ENCODE peak calls at places on chromosomes 1 and 21, in four cellular contexts. C is suprapubic skin, H is OCI-LY7, G is H1. X is an unnamed sample. For H3K9me3 and H3K36me3, the result is how much of the 10 kb centered on the place peaks cover.

GRCh38 chr1:180837025-180837424 is 75.7 kb upstream of the KIAA1614 start:
- DNase-seq in C (no peak), H (no peak), G (no peak), X (peak)

GRCh38 chr1:6822530-6823359 is 37.5 kb downstream of the CAMTA1 start:
- DNase-seq in C (no peak), H (no peak), G (no peak), X (no peak)

GRCh38 chr1:46442317-46443161 is 47.1 kb upstream of the DMBX1 start:
- DNase-seq in C (peak), H (peak), G (peak), X (peak)

GRCh38 chr21:18204931-18205330 is 39.7 kb upstream of the CHODL start:
- DNase-seq in C (no peak), H (no peak), G (no peak), X (no peak)

GRCh38 chr21:44653123-44653522 is 1.3 kb downstream of the KRTAP12-4 start:
- DNase-seq in C (no peak), H (peak), G (no peak), X (no peak)

GRCh38 chr1:193077991-193078390 is 18.6 kb downstream of the RO60 start:
- DNase-seq in C (no peak), H (no peak), G (no peak), X (no peak)

GRCh38 chr21:33618407-33618806 is 23.1 kb downstream of the CRYZL1 start:
- DNase-seq in C (no peak), H (no peak), G (no peak), X (no peak)

GRCh38 chr1:223711173-223711572 is 1.2 kb upstream of the CAPN2 start:
- DNase-seq in C (no peak), H (no peak), G (no peak), X (no peak)

GRCh38 chr21:46619846-46620245 is 15.0 kb upstream of the S100B start:
- DNase-seq in C (no peak), H (no peak), G (no peak), X (no peak)

GRCh38 chr1:178371236-178371635 is 125.5 kb downstream of the CLEC20A start:
- DNase-seq in C (no peak), H (no peak), G (no peak), X (no peak)

GRCh38 chr21:15943009-15943666 is 213.4 kb downstream of the USP25 start:
- DNase-seq in C (no peak), H (no peak), G (no peak), X (no peak)

GRCh38 chr1:167262820-167263219 is 42.1 kb downstream of the POU2F1 start:
- DNase-seq in C (no peak), H (no peak), G (no peak), X (no peak)

GRCh38 chr21:26011292-26011940 is 159.2 kb downstream of the APP start:
- DNase-seq in C (no peak), H (no peak), G (no peak), X (no peak)

GRCh38 chr1:23400324-23401110 is 24.0 kb downstream of the TCEA3 start:
- DNase-seq in C (no peak), H (no peak), G (no peak), X (no peak)

GRCh38 chr1:70966018-70966638 is 81.5 kb downstream of the PTGER3 start:
- DNase-seq in C (no peak), H (peak), G (no peak), X (no peak)

GRCh38 chr21:42379425-42380215 is 13.3 kb upstream of the TFF1 start:
- DNase-seq in C (no peak), H (peak), G (no peak), X (no peak)

GRCh38 chr1:94326329-94326728 is 88.9 kb upstream of the ARHGAP29 start:
- DNase-seq in C (no peak), H (no peak), G (no peak), X (no peak)

GRCh38 chr21:33761104-33762036 is 119.1 kb downstream of the ITSN1 start:
- DNase-seq in C (no peak), H (no peak), G (no peak), X (no peak)

GRCh38 chr1:229905031-229905545 is 161.9 kb upstream of the GALNT2 start:
- DNase-seq in C (no peak), H (no peak), G (no peak), X (no peak)

GRCh38 chr21:45887788-45888187 is 93.8 kb upstream of the COL6A1 start:
- DNase-seq in C (no peak), H (no peak), G (no peak), X (peak)

GRCh38 chr1:230794871-230795645 is 47.9 kb downstream of the CAPN9 start:
- DNase-seq in C (no peak), H (no peak), G (no peak), X (no peak)

GRCh38 chr1:212752256-212752933 is 39.2 kb downstream of the NSL1 start:
- DNase-seq in C (no peak), H (peak), G (no peak), X (no peak)

GRCh38 chr21:41837756-41838297 is 41.3 kb downstream of the PRDM15 start:
- DNase-seq in C (no peak), H (peak), G (no peak), X (no peak)

GRCh38 chr1:81949421-81949820 is 148.7 kb downstream of the ADGRL2 start:
- DNase-seq in C (no peak), H (no peak), G (no peak), X (no peak)

GRCh38 chr1:245168090-245168489 is 13.3 kb downstream of the KIF26B start:
- DNase-seq in C (no peak), H (no peak), G (no peak), X (no peak)

GRCh38 chr21:16534408-16535099 is 804.8 kb downstream of the USP25 start:
- DNase-seq in C (peak), H (no peak), G (no peak), X (no peak)

GRCh38 chr21:34819357-34819999 is 150.7 kb downstream of the CLIC6 start:
- DNase-seq in C (no peak), H (no peak), G (no peak), X (no peak)

GRCh38 chr1:219373616-219373935 is 199.9 kb downstream of the LYPLAL1 start:
- DNase-seq in C (no peak), H (no peak), G (no peak), X (no peak)

GRCh38 chr1:207519505-207520399 is 23.8 kb downstream of the CR1 start:
- DNase-seq in C (no peak), H (no peak), G (no peak), X (no peak)

GRCh38 chr1:109264379-109264755 is 15.0 kb downstream of the CELSR2 start:
- DNase-seq in C (no peak), H (no peak), G (no peak), X (no peak)

GRCh38 chr1:218171302-218171893 is 113.7 kb upstream of the RRP15 start:
- DNase-seq in C (no peak), H (peak), G (no peak), X (no peak)

GRCh38 chr1:211813590-211813989 is 17.0 kb downstream of the LPGAT1 start:
- DNase-seq in C (no peak), H (no peak), G (no peak), X (no peak)

GRCh38 chr21:36115138-36115710 is 19.7 kb upstream of the CBR3 start:
- DNase-seq in C (no peak), H (no peak), G (no peak), X (no peak)

GRCh38 chr1:59218521-59219236 is 78.2 kb upstream of the FGGY start:
- DNase-seq in C (no peak), H (no peak), G (no peak), X (no peak)

GRCh38 chr1:166730299-166730888 is 108.9 kb upstream of the POGK start:
- DNase-seq in C (no peak), H (no peak), G (no peak), X (no peak)

GRCh38 chr1:20476260-20477038 is 9.6 kb downstream of the CAMK2N1 start:
- DNase-seq in C (no peak), H (no peak), G (peak), X (no peak)

GRCh38 chr1:23369335-23370013 is at the start of gene ZNF436:
- DNase-seq in C (peak), H (peak), G (no peak), X (peak)

GRCh38 chr1:167013124-167013900 is 24.2 kb downstream of the MAEL start:
- DNase-seq in C (no peak), H (no peak), G (no peak), X (no peak)

DNA sequence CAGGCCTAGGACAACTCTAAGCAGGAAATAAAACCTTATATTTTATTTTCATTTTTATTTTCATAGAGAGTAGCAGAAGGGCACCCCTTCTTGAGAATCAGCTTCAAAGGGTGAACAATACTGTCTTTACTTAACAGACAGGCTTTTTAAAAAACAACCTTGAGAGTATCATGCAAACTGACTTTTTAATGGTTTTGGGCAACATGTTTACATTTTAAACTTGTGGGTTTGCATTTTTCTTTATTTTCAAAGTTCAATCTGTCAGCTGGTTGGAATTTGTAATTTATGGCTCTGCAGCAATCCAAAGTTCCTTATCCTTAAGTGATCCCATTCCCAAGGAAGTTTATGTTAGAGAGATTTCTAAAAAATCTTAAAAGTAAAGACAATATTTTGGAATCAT is 392.3 kb upstream of the ADAMTS5 start:
- DNase-seq in C (no peak), H (no peak), G (no peak), X (no peak)
- H3K9me3 ChIP-seq in C (under half), H (under half), G (under half), X (under half)

GRCh38 chr1:153764315-153764714 is 10.9 kb upstream of the SLC27A3 start:
- DNase-seq in C (no peak), H (no peak), G (no peak), X (no peak)
- H3K36me3 ChIP-seq in C (half or more), H (half or more), G (half or more), X (half or more)

DNA sequence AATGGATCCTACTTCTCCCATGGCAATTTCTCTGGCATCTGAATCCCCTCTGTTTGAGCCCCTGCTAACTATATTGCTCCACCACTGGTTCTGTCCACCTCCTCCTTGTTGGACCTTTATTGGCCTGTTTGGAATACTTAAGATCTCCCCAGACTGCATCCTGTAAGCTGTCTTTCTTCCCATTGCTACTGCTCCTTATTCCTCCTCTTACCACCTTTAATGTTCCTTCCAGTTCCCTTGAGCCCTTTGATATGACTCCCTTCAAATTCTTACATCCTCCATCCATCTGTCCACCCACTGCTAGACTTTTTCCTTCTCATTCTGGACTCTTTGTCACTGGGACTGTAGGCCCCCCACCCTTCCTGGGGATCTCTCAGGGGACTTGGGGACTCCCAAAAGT is 31.0 kb downstream of the LRIG2 start:
- DNase-seq in C (no peak), H (no peak), G (no peak), X (no peak)
- H3K4me3 ChIP-seq in C (no peak), H (no peak), G (no peak), X (no peak)

GRCh38 chr21:37396855-37397254 is 30.3 kb downstream of the DYRK1A start:
- DNase-seq in C (no peak), H (no peak), G (no peak), X (no peak)
- H3K9me3 ChIP-seq in C (under half), H (under half), G (under half), X (under half)

GRCh38 chr1:154171222-154171583 is 16.3 kb upstream of the NUP210L start:
- DNase-seq in C (no peak), H (no peak), G (no peak), X (no peak)

GRCh38 chr1:154170547-154171221 is 15.8 kb upstream of the NUP210L start:
- DNase-seq in C (no peak), H (no peak), G (no peak), X (no peak)

GRCh38 chr1:154167461-154167860 is 12.6 kb upstream of the NUP210L start:
- DNase-seq in C (no peak), H (no peak), G (no peak), X (no peak)

GRCh38 chr1:154171880-154172279 is 17.0 kb upstream of the NUP210L start:
- DNase-seq in C (no peak), H (no peak), G (no peak), X (no peak)

GRCh38 chr1:154166207-154166606 is 11.3 kb upstream of the NUP210L start:
- DNase-seq in C (no peak), H (no peak), G (no peak), X (no peak)
- H3K36me3 ChIP-seq in C (half or more), H (half or more), G (half or more), X (under half)

DNA sequence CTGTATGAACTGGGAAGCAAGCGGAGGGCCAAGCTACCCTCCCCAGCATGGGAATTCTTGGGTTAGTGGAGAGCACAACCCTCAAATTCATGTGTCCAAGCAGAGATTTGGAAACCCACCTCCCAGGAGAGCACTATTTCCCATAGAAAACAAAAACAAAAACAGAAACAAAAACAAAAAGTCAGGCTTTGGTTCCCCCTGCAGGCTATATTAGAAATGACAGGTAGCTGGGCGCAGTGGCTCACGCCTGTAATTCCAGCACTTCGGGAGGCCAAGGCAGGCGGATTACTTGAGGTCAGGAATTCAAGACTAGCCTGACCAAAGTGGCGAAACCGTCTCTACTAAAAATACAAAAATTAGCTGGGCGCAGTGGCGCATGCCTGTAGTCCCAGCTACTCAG is 10.8 kb downstream of the MINDY1 start:
- DNase-seq in C (peak), H (no peak), G (peak), X (no peak)
- H3K4me3 ChIP-seq in C (no peak), H (peak), G (no peak), X (no peak)